ENCODE peak calls at places on chromosomes 13 and 19, in five cellular contexts. G, X, R, I and K are unnamed samples.

GRCh38 chr19:10270616-10271394 is at the start of gene ICAM1:
- DNase-seq in I (no peak), R (peak), X (peak), G (peak), K (no peak)

GRCh38 chr13:96519380-96519779 is 429.5 kb downstream of the HS6ST3 start:
- DNase-seq in R (no peak), X (no peak), G (no peak), I (no peak), K (no peak)

GRCh38 chr13:30341815-30342570 is 34.6 kb upstream of the KATNAL1 start:
- DNase-seq in X (no peak), I (no peak), G (peak), R (no peak), K (peak)

GRCh38 chr19:5889288-5889971 is 14.2 kb downstream of the NDUFA11 start:
- DNase-seq in X (no peak), I (no peak), G (peak), R (no peak), K (no peak)

GRCh38 chr13:109682534-109683244 is 103.7 kb downstream of the IRS2 start:
- DNase-seq in G (no peak), X (no peak), R (no peak), I (no peak), K (no peak)

GRCh38 chr13:113415032-113415431 is 38.3 kb downstream of the ADPRHL1 start:
- DNase-seq in G (no peak), R (no peak), I (no peak), X (no peak), K (no peak)

GRCh38 chr13:60230593-60230992 is 66.9 kb upstream of the DIAPH3 start:
- DNase-seq in G (peak), X (no peak), I (no peak), R (no peak), K (no peak)

GRCh38 chr13:41613984-41614581 is 156.7 kb downstream of the RGCC start:
- DNase-seq in G (peak), X (no peak), R (peak), I (no peak), K (peak)

GRCh38 chr13:109790071-109790470 is 3.7 kb upstream of the IRS2 start:
- DNase-seq in G (peak), I (no peak), R (no peak), X (no peak), K (no peak)

GRCh38 chr13:32209670-32210069 is 105.5 kb downstream of the ZAR1L start:
- DNase-seq in R (no peak), I (no peak), G (peak), X (no peak), K (no peak)

GRCh38 chr13:113545931-113546516 is 38.5 kb upstream of the TFDP1 start:
- DNase-seq in X (no peak), G (no peak), I (no peak), R (no peak), K (no peak)

GRCh38 chr13:36038785-36039415 is 92.3 kb downstream of the DCLK1 start:
- DNase-seq in G (peak), R (no peak), I (no peak), X (no peak), K (no peak)

GRCh38 chr13:84487681-84488080 is 605.4 kb upstream of the SLITRK1 start:
- DNase-seq in G (no peak), X (no peak), R (no peak), I (no peak), K (no peak)

GRCh38 chr19:48741222-48741999 is 1.0 kb upstream of the RASIP1 start:
- DNase-seq in X (no peak), R (peak), I (no peak), G (no peak), K (no peak)

GRCh38 chr19:11064831-11065303 is 24.4 kb upstream of the LDLR start:
- DNase-seq in G (peak), X (no peak), I (no peak), R (no peak), K (no peak)

GRCh38 chr19:660793-661426 is 2.1 kb downstream of the RNF126 start:
- DNase-seq in R (no peak), X (no peak), I (no peak), G (no peak), K (no peak)

GRCh38 chr13:51934461-51935087 is 72.8 kb downstream of the CCDC70 start:
- DNase-seq in X (no peak), I (no peak), R (no peak), G (no peak), K (no peak)

GRCh38 chr13:110306960-110307696 is at the start of the genes COL4A1 and COL4A2:
- DNase-seq in X (no peak), G (peak), I (peak), R (peak), K (no peak)

GRCh38 chr13:93745884-93746283 is 519.3 kb downstream of the GPC6 start:
- DNase-seq in X (no peak), R (no peak), G (peak), I (no peak), K (no peak)

GRCh38 chr13:25588336-25589060 is 216.7 kb downstream of the ATP8A2 start:
- DNase-seq in R (no peak), I (no peak), G (no peak), X (no peak), K (no peak)

GRCh38 chr19:49020931-49021895 is 2.9 kb downstream of the CGB3 start:
- DNase-seq in X (no peak), G (peak), R (no peak), I (no peak), K (peak)

GRCh38 chr13:41716236-41716635 is 244.7 kb downstream of the VWA8 start:
- DNase-seq in X (no peak), G (no peak), R (no peak), I (no peak), K (no peak)

GRCh38 chr19:33373701-33374405 is at the start of gene CEBPG:
- DNase-seq in X (peak), G (peak), I (peak), R (peak), K (no peak)

GRCh38 chr19:1767464-1767933 is 14.2 kb downstream of the ONECUT3 start:
- DNase-seq in I (peak), G (no peak), R (peak), X (peak), K (no peak)

GRCh38 chr19:4916292-4917082 is 7.2 kb downstream of the UHRF1 start:
- DNase-seq in R (no peak), X (no peak), I (no peak), G (no peak), K (no peak)

GRCh38 chr13:31951215-31951678 is 80.3 kb upstream of the FRY start:
- DNase-seq in X (peak), G (no peak), I (no peak), R (no peak), K (no peak)

GRCh38 chr13:67219113-67219512 is 11.0 kb downstream of the PCDH9 start:
- DNase-seq in I (no peak), R (no peak), X (no peak), G (no peak), K (no peak)

GRCh38 chr19:11446652-11447301 is 11.3 kb downstream of the PRKCSH start:
- DNase-seq in G (peak), I (peak), R (peak), X (no peak), K (no peak)

GRCh38 chr13:76148926-76149325 is 512.8 kb downstream of the LMO7 start:
- DNase-seq in X (no peak), G (peak), R (no peak), I (no peak), K (peak)

GRCh38 chr19:35903550-35904179 is 1.3 kb downstream of the HCST start:
- DNase-seq in X (peak), R (peak), I (no peak), G (peak), K (peak)

GRCh38 chr13:31768351-31768750 is 29.0 kb downstream of the RXFP2 start:
- DNase-seq in G (no peak), X (no peak), I (no peak), R (no peak), K (no peak)

GRCh38 chr19:46928951-46929350 is 68.2 kb downstream of the ARHGAP35 start:
- DNase-seq in R (no peak), G (no peak), X (no peak), I (no peak), K (no peak)

GRCh38 chr13:73833331-73834070 is 300.7 kb downstream of the KLF12 start:
- DNase-seq in X (no peak), I (no peak), G (peak), R (no peak), K (peak)